ENCODE peak calls at places on chromosomes 16 and 17, in nine cellular contexts. V is stimulated activated effector memory CD8-positive, alpha-beta T cell treated with anti-CD3 and anti-CD28 coated beads, Interleukin-12 subunit alpha, Interleukin-12 subunit beta, amount 100 ng/mL, for 72 hours; P is islet precursor cell; I is brain microvascular endothelial cell; W is nephron progenitor cell; Q is GM19239; J is T-helper 2 cell treated with Interferon-gamma antibody and Interleukin-4, amounts not matched to agents 5 μg/mL and 100 μg/mL, for 36 hours; T is T-helper 1 cell; M is iris pigment epithelial cell. O is an unnamed sample.

GRCh38 chr17:37133131-37133530 is 184.4 kb downstream of the AATF start:
- DNase-seq in Q (no peak), P (no peak), W (no peak), V (no peak), T (no peak), J (no peak), I (no peak), M (no peak), O (no peak)

GRCh38 chr17:65514082-65514481 is 47.4 kb downstream of the AXIN2 start:
- DNase-seq in M (peak), I (peak), V (no peak), W (no peak), J (peak), P (peak), Q (no peak), T (no peak), O (no peak)

GRCh38 chr16:2429771-2430663 is 770 bp downstream of the CCNF start:
- DNase-seq in P (peak), I (no peak), V (no peak), M (peak), W (peak), J (no peak), T (no peak), Q (no peak), O (no peak)

GRCh38 chr16:83164816-83165215 is 538.0 kb downstream of the CDH13 start:
- DNase-seq in P (peak), Q (no peak), W (no peak), J (no peak), M (no peak), T (no peak), V (no peak), I (no peak), O (no peak)

GRCh38 chr17:39339272-39339671 is 62.2 kb downstream of the FBXL20 start:
- DNase-seq in Q (no peak), P (no peak), J (no peak), M (no peak), W (no peak), I (no peak), T (no peak), V (no peak), O (no peak)

GRCh38 chr16:47713225-47713595 is 252.1 kb downstream of the PHKB start:
- DNase-seq in T (no peak), M (peak), J (peak), W (no peak), I (peak), P (peak), V (no peak), Q (no peak), O (no peak)

GRCh38 chr17:7856081-7856791 is 1.1 kb downstream of the NAA38 start:
- DNase-seq in T (no peak), W (peak), V (no peak), P (peak), I (no peak), J (no peak), M (peak), Q (no peak), O (peak)

GRCh38 chr17:37701424-37702020 is 43.3 kb downstream of the HNF1B start:
- DNase-seq in W (no peak), T (no peak), P (no peak), M (no peak), J (peak), I (no peak), Q (peak), V (peak), O (peak)

GRCh38 chr17:28274591-28275265 is 44.3 kb upstream of the TMEM97 start:
- DNase-seq in V (no peak), T (no peak), P (peak), I (no peak), Q (no peak), W (no peak), M (no peak), J (no peak), O (no peak)

GRCh38 chr17:50347087-50347893 is 1.4 kb downstream of the XYLT2 start:
- DNase-seq in T (no peak), V (no peak), I (no peak), P (no peak), J (no peak), W (peak), Q (no peak), M (no peak), O (no peak)

GRCh38 chr17:63676540-63676933 is 23.4 kb downstream of the LIMD2 start:
- DNase-seq in I (no peak), M (no peak), W (no peak), P (no peak), T (no peak), J (no peak), Q (no peak), V (no peak), O (no peak)

GRCh38 chr16:4832698-4833343 is 14.3 kb downstream of the GLYR1 start:
- DNase-seq in W (no peak), I (no peak), Q (no peak), V (no peak), T (no peak), M (no peak), J (no peak), P (no peak), O (no peak)

GRCh38 chr17:57097832-57098421 is 12.9 kb downstream of the AKAP1 start:
- DNase-seq in V (no peak), J (no peak), I (peak), M (peak), Q (no peak), T (no peak), P (no peak), W (no peak), O (no peak)

GRCh38 chr16:75323928-75324327 is 72.5 kb upstream of the BCAR1 start:
- DNase-seq in I (no peak), V (no peak), M (no peak), P (no peak), Q (no peak), T (no peak), J (no peak), W (no peak), O (no peak)

GRCh38 chr17:50177476-50177875 is 11.7 kb downstream of the SGCA start:
- DNase-seq in V (no peak), M (peak), W (no peak), T (no peak), Q (no peak), I (no peak), P (no peak), J (no peak), O (no peak)